ENCODE peak calls at places on chromosome 1, in eight cellular contexts. A, X, Z, K, F, H, V and J are unnamed samples.

GRCh38 chr1:182955596-182956588 is 2.9 kb upstream of the SHCBP1L start:
- DNase-seq in A (no peak), X (no peak), Z (peak), K (peak), F (no peak), H (no peak), V (no peak), J (no peak)

GRCh38 chr1:22131875-22132486 is 10.9 kb downstream of the WNT4 start:
- DNase-seq in A (no peak), X (peak), Z (no peak), K (no peak), F (peak), H (peak), V (peak), J (peak)

GRCh38 chr1:92927870-92928269 is 33.4 kb downstream of the DIPK1A start:
- DNase-seq in A (no peak), X (no peak), Z (no peak), K (no peak), F (no peak), H (no peak), V (no peak), J (no peak)

GRCh38 chr1:27971674-27972073 is 11.9 kb downstream of the XKR8 start:
- DNase-seq in A (no peak), X (no peak), Z (no peak), K (no peak), F (no peak), H (no peak), V (no peak), J (no peak)

GRCh38 chr1:51575406-51576084 is 41.3 kb upstream of the OSBPL9 start:
- DNase-seq in A (no peak), X (no peak), Z (peak), K (peak), F (no peak), H (peak), V (no peak), J (no peak)

GRCh38 chr1:110605901-110606783 is at the start of gene KCNA2:
- DNase-seq in A (peak), X (no peak), Z (no peak), K (no peak), F (peak), H (no peak), V (no peak), J (no peak)

GRCh38 chr1:186550832-186551231 is 89.9 kb upstream of the PDC start:
- DNase-seq in A (no peak), X (no peak), Z (no peak), K (no peak), F (no peak), H (no peak), V (no peak), J (no peak)

GRCh38 chr1:15352122-15352957 is 57.3 kb upstream of the EFHD2 start:
- DNase-seq in A (no peak), X (peak), Z (peak), K (peak), F (peak), H (peak), V (no peak), J (no peak)

GRCh38 chr1:7255303-7256058 is 470.2 kb downstream of the CAMTA1 start:
- DNase-seq in A (no peak), X (no peak), Z (peak), K (peak), F (no peak), H (no peak), V (no peak), J (no peak)

GRCh38 chr1:1573843-1574720 is 581 bp downstream of the SSU72 start:
- DNase-seq in A (peak), X (peak), Z (peak), K (peak), F (peak), H (peak), V (peak), J (peak)

GRCh38 chr1:181504294-181505115 is 21.2 kb downstream of the CACNA1E start:
- DNase-seq in A (no peak), X (no peak), Z (peak), K (peak), F (no peak), H (peak), V (no peak), J (peak)

GRCh38 chr1:6092211-6092610 is 46.5 kb downstream of the KCNAB2 start:
- DNase-seq in A (no peak), X (no peak), Z (no peak), K (no peak), F (no peak), H (no peak), V (peak), J (no peak)

GRCh38 chr1:55376894-55377293 is 161.7 kb upstream of the USP24 start:
- DNase-seq in A (no peak), X (no peak), Z (no peak), K (no peak), F (no peak), H (no peak), V (no peak), J (no peak)

GRCh38 chr1:61246001-61246400 is 163.6 kb downstream of the NFIA start:
- DNase-seq in A (no peak), X (no peak), Z (no peak), K (no peak), F (no peak), H (no peak), V (no peak), J (no peak)

GRCh38 chr1:113253187-113253966 is 136.9 kb upstream of the MAGI3 start:
- DNase-seq in A (peak), X (peak), Z (no peak), K (no peak), F (no peak), H (no peak), V (no peak), J (no peak)

GRCh38 chr1:23664837-23665795 is 26.5 kb upstream of the RPL11 start:
- DNase-seq in A (no peak), X (no peak), Z (peak), K (no peak), F (peak), H (no peak), V (no peak), J (peak)

GRCh38 chr1:52955129-52955970 is 28.3 kb downstream of the SCP2 start:
- DNase-seq in A (no peak), X (no peak), Z (peak), K (peak), F (peak), H (no peak), V (no peak), J (no peak)

GRCh38 chr1:238991730-238992490 is 394.5 kb upstream of the CHRM3 start:
- DNase-seq in A (peak), X (no peak), Z (no peak), K (no peak), F (no peak), H (no peak), V (no peak), J (no peak)

GRCh38 chr1:44553771-44554170 is 120.5 kb downstream of the TMEM53 start:
- DNase-seq in A (no peak), X (no peak), Z (peak), K (peak), F (no peak), H (no peak), V (no peak), J (no peak)

GRCh38 chr1:110136911-110137310 is 13.4 kb upstream of the SLC6A17 start:
- DNase-seq in A (peak), X (no peak), Z (no peak), K (no peak), F (peak), H (peak), V (no peak), J (no peak)

GRCh38 chr1:213987422-213987875 is 324 bp upstream of the PROX1 start:
- DNase-seq in A (peak), X (no peak), Z (no peak), K (no peak), F (no peak), H (no peak), V (no peak), J (no peak)
- H3K27ac ChIP-seq in A (peak), X (peak), Z (no peak), K (no peak), F (peak), H (no peak), V (peak), J (no peak)

DNA sequence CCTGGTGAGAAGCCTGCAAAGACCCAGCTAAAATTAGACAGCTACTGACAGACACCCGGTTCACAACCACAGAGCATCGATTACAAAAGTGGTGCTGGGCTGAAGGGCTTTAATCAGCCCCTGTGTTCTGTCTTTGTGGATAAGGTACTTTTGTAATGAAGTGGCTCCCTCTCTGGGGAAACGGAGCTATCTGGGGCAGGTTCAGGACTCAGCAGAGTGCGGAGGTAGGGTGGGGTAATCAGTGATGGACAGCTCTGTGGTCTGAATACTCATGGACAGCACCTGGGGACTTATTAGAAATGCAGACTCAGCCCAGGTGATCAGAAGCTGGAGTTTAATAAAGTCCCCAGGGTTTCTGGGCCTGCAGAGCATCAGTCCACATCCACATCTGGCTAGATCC is 152.0 kb downstream of the MATN1 start:
- DNase-seq in A (no peak), X (no peak), Z (no peak), K (no peak), F (no peak), H (no peak), V (no peak), J (no peak)
- H3K4me3 ChIP-seq in A (no peak), X (no peak), Z (no peak), K (no peak), F (no peak), H (no peak), V (no peak), J (no peak)

DNA sequence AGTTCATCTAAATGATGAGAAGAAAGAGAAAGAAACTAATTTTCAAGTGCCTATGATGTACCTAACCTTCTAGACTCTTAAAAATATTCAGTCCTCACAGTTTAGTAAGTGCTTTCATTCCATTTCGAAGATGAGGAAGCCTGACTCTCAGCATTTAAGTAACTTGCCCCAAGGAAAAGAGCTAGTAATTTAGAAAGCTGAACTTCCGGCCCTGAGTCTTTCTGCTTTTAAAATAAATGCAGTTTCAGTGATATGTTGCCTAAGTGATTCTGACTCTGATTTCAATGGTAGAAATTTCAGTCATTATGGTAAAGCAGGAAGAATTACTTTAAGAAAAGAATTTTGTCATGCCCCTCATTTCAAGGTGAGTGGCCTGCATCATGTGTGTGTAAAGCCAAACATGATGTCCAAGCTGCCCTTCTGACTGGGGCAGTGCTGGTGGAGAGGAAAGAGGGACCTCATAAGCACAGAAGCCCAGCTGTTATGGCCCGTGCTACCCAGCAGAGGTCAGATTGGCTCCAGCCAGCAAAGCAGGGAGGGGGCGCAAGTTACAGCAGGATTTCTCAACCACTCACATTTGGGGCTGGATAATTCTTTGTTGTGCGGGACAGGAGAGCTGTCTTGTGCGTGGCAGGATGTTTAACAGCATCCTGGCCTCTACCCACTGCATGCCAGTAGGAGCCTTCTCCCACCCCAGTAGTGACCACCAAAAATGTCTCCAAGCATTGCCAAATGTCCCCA is 10.7 kb downstream of the ATP1A4 start:
- DNase-seq in A (no peak), X (no peak), Z (peak), K (peak), F (no peak), H (no peak), V (no peak), J (peak)
- TF ChIP-seq CTCF in A (peak), X (no peak), Z (peak), K (peak), F (no peak), H (no peak), V (peak), J (peak)

DNA sequence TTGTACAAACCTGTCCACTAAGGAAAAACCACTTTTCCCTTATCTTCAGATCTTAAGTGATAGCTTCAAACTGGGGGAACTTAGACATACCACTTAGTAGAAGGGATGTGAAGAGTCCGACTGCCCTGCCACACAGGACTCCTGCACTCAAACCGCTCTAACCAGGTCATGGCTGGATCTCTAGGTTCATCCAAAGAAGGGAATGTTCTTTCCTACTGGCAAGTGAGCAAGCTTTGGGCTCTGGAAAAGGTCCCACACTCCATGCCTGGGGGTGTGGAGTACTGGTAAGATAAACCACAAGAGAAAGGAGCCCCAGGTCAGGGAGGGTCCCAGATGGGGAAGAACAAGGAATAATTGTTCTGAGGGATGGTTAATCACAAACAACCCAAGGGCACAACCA is 61.1 kb upstream of the C8B start:
- DNase-seq in A (no peak), X (no peak), Z (no peak), K (no peak), F (no peak), H (no peak), V (no peak), J (no peak)
- H3K27ac ChIP-seq in A (no peak), X (no peak), Z (no peak), K (no peak), F (no peak), H (no peak), V (no peak), J (no peak)

GRCh38 chr1:179337343-179337742 is 28.4 kb upstream of the AXDND1 start:
- DNase-seq in A (no peak), X (peak), Z (no peak), K (no peak), F (no peak), H (no peak), V (no peak), J (no peak)
- H3K4me3 ChIP-seq in A (no peak), X (no peak), Z (no peak), K (no peak), F (no peak), H (no peak), V (no peak), J (no peak)

GRCh38 chr1:244458781-244459180 is 2.3 kb upstream of the CATSPERE start:
- DNase-seq in A (no peak), X (no peak), Z (no peak), K (no peak), F (no peak), H (no peak), V (no peak), J (no peak)

GRCh38 chr1:244456586-244456985 is 4.5 kb upstream of the CATSPERE start:
- DNase-seq in A (no peak), X (no peak), Z (no peak), K (no peak), F (no peak), H (no peak), V (no peak), J (no peak)

GRCh38 chr1:244454412-244454811 is 2.7 kb upstream of the ADSS2 start:
- DNase-seq in A (no peak), X (no peak), Z (no peak), K (no peak), F (peak), H (no peak), V (no peak), J (no peak)

GRCh38 chr1:244461254-244462071 is at the start of gene CATSPERE:
- DNase-seq in A (peak), X (peak), Z (peak), K (peak), F (peak), H (peak), V (peak), J (peak)

GRCh38 chr1:244460195-244460594 is 878 bp upstream of the CATSPERE start:
- DNase-seq in A (no peak), X (peak), Z (peak), K (no peak), F (no peak), H (peak), V (no peak), J (no peak)
- TF ChIP-seq CTCF in A (no peak), X (no peak), Z (no peak), K (no peak), F (no peak), H (no peak), V (no peak), J (no peak)

GRCh38 chr1:157269656-157270375 is 131.6 kb upstream of the ETV3 start:
- DNase-seq in A (no peak), X (peak), Z (no peak), K (no peak), F (no peak), H (no peak), V (no peak), J (peak)
- H3K27ac ChIP-seq in A (no peak), X (no peak), Z (no peak), K (no peak), F (no peak), H (no peak), V (no peak), J (no peak)

GRCh38 chr1:33337994-33338494 is 17.1 kb upstream of the A3GALT2 start:
- DNase-seq in A (no peak), X (no peak), Z (no peak), K (peak), F (no peak), H (no peak), V (no peak), J (no peak)
- H3K4me3 ChIP-seq in A (no peak), X (peak), Z (no peak), K (no peak), F (no peak), H (no peak), V (peak), J (no peak)

GRCh38 chr1:45843474-45843905 is 40.1 kb downstream of the MAST2 start:
- DNase-seq in A (no peak), X (no peak), Z (no peak), K (peak), F (no peak), H (no peak), V (no peak), J (peak)
- TF ChIP-seq CTCF in A (no peak), X (no peak), Z (no peak), K (peak), F (no peak), H (peak), V (no peak), J (peak)

GRCh38 chr1:89360716-89361115 is 3.1 kb upstream of the GBP6 start:
- DNase-seq in A (no peak), X (no peak), Z (no peak), K (no peak), F (no peak), H (no peak), V (no peak), J (no peak)

GRCh38 chr1:89365206-89365605 is 1.3 kb downstream of the GBP6 start:
- DNase-seq in A (no peak), X (no peak), Z (no peak), K (no peak), F (no peak), H (no peak), V (no peak), J (no peak)

GRCh38 chr1:89361681-89362080 is 2.2 kb upstream of the GBP6 start:
- DNase-seq in A (no peak), X (no peak), Z (no peak), K (no peak), F (no peak), H (no peak), V (no peak), J (no peak)

GRCh38 chr1:89363638-89364536 is at the start of gene GBP6:
- DNase-seq in A (no peak), X (no peak), Z (no peak), K (no peak), F (no peak), H (no peak), V (no peak), J (no peak)

GRCh38 chr1:89363196-89363595 is 663 bp upstream of the GBP6 start:
- DNase-seq in A (no peak), X (no peak), Z (no peak), K (peak), F (no peak), H (no peak), V (no peak), J (no peak)
- H3K27ac ChIP-seq in A (no peak), X (no peak), Z (no peak), K (no peak), F (no peak), H (no peak), V (no peak), J (no peak)